ENCODE peak calls at places on chromosomes 1 and 21, in ten cellular contexts. C, S, N, H, I, Z, U, E, X and O are unnamed samples.

GRCh38 chr21:43343095-43343991 is 83.6 kb downstream of the SIK1 start:
- DNase-seq in N (peak; percentile 73), U (no peak), X (no peak), E (peak; percentile 88), H (no peak), S (peak; percentile 87), Z (no peak), I (no peak), C (no peak), O (no peak)

GRCh38 chr1:47894718-47895393 is 102.3 kb downstream of the TRABD2B start:
- DNase-seq in I (peak; percentile 55), C (no peak), E (no peak), S (peak; percentile 42), X (peak; percentile 90), U (no peak), H (peak; percentile 12), Z (peak; percentile 8), N (no peak), O (no peak)

GRCh38 chr1:78075621-78076020 is 29.9 kb downstream of the GIPC2 start:
- DNase-seq in I (peak; percentile 36), X (no peak), N (no peak), U (no peak), H (no peak), C (no peak), Z (no peak), E (no peak), S (no peak), O (no peak)

GRCh38 chr1:80436851-80437250 is 1363.9 kb upstream of the ADGRL2 start:
- DNase-seq in X (peak; percentile 14), C (no peak), S (no peak), Z (no peak), N (no peak), E (no peak), U (no peak), I (no peak), H (no peak), O (no peak)

GRCh38 chr1:3035871-3036645 is 14.8 kb downstream of the ACTRT2 start:
- DNase-seq in H (no peak), U (no peak), E (no peak), Z (no peak), C (no peak), N (no peak), I (no peak), X (no peak), S (no peak), O (no peak)

GRCh38 chr1:10651793-10652192 is 144.7 kb downstream of the CASZ1 start:
- DNase-seq in S (peak; percentile 63), H (no peak), E (no peak), X (no peak), N (no peak), Z (no peak), I (no peak), U (no peak), C (no peak), O (no peak)

GRCh38 chr1:26302733-26303405 is 3.6 kb downstream of the UBXN11 start:
- DNase-seq in E (no peak), C (no peak), N (peak; percentile 19), H (peak; percentile 44), S (no peak), I (peak; percentile 94), Z (no peak), U (no peak), X (peak; percentile 67), O (no peak)

GRCh38 chr1:235725493-235725892 is 75.9 kb upstream of the GNG4 start:
- DNase-seq in S (no peak), Z (no peak), I (peak; percentile 21), C (no peak), H (no peak), E (no peak), X (no peak), U (no peak), N (peak; percentile 16), O (no peak)

GRCh38 chr1:174775621-174776020 is 224.1 kb upstream of the CACYBP start:
- DNase-seq in N (no peak), X (no peak), E (no peak), I (peak; percentile 33), Z (no peak), H (no peak), C (no peak), S (no peak), U (no peak), O (no peak)

GRCh38 chr1:7175507-7175906 is 390.3 kb downstream of the CAMTA1 start:
- DNase-seq in E (no peak), I (no peak), X (no peak), N (no peak), C (no peak), S (no peak), Z (no peak), H (no peak), U (no peak), O (no peak)

GRCh38 chr1:22717038-22717758 is 6.6 kb downstream of the EPHB2 start:
- DNase-seq in E (no peak), U (no peak), C (no peak), Z (no peak), S (peak; percentile 81), X (no peak), N (no peak), I (no peak), H (no peak), O (no peak)

GRCh38 chr1:159752135-159752580 is 28.6 kb upstream of the DUSP23 start:
- DNase-seq in H (no peak), U (no peak), E (no peak), S (no peak), C (no peak), Z (no peak), I (peak; percentile 17), N (no peak), X (peak; percentile 33), O (no peak)

GRCh38 chr1:211259596-211260126 is 495 bp downstream of the RCOR3 start:
- DNase-seq in C (no peak), X (no peak), U (peak; percentile 61), H (no peak), S (peak; percentile 78), N (no peak), Z (no peak), E (no peak), I (no peak), O (no peak)

GRCh38 chr1:210841926-210842625 is 291.9 kb downstream of the KCNH1 start:
- DNase-seq in H (no peak), X (no peak), E (no peak), N (no peak), I (no peak), C (no peak), S (no peak), Z (no peak), U (no peak), O (no peak)

GRCh38 chr1:30008998-30009657 is 714.3 kb downstream of the MATN1 start:
- DNase-seq in E (no peak), S (no peak), X (peak; percentile 25), C (no peak), I (peak; percentile 12), H (no peak), Z (no peak), N (peak; percentile 34), U (no peak), O (no peak)

GRCh38 chr1:245365071-245365470 is 210.3 kb downstream of the KIF26B start:
- DNase-seq in X (no peak), E (no peak), H (no peak), U (no peak), C (no peak), I (no peak), N (peak; percentile 44), S (no peak), Z (no peak), O (no peak)

GRCh38 chr1:54054438-54054749 is 986 bp downstream of the TCEANC2 start:
- DNase-seq in N (no peak), Z (no peak), I (no peak), S (no peak), E (no peak), H (no peak), X (no peak), C (no peak), U (peak; percentile 3), O (no peak)

GRCh38 chr1:185857447-185857846 is 123.3 kb downstream of the HMCN1 start:
- DNase-seq in X (peak; percentile 14), E (no peak), I (peak; percentile 14), S (no peak), U (no peak), C (no peak), Z (no peak), N (no peak), H (no peak), O (no peak)

GRCh38 chr1:27137022-27137542 is 17.8 kb downstream of the SLC9A1 start:
- DNase-seq in E (no peak), C (peak; percentile 80), H (no peak), Z (no peak), S (peak; percentile 67), X (no peak), I (peak; percentile 41), U (no peak), N (no peak), O (no peak)

GRCh38 chr1:25556791-25557476 is 13.5 kb downstream of the LDLRAP1 start:
- DNase-seq in Z (no peak), I (peak; percentile 80), C (no peak), X (peak; percentile 73), E (no peak), N (no peak), H (no peak), U (no peak), S (peak; percentile 57), O (no peak)